ENCODE peak calls at places on chromosomes 1 and 21, in ten cellular contexts. One of them, this sample, is unnamed.

GRCh38 chr1:180267211-180267561 is 37.1 kb downstream of the LHX4 start:
- DNase-seq in GM06990: no peak
- DNase-seq in cardiac fibroblast: no peak
- DNase-seq in WTC11: no peak
- DNase-seq in astrocyte of the spinal cord: no peak
- DNase-seq in brain microvascular endothelial cell: no peak
- DNase-seq in tibial nerve: no peak
- DNase-seq in prostate gland: no peak
- DNase-seq in fibroblast of lung: no peak
- DNase-seq in B cell: no peak
- DNase-seq in this sample: no peak

GRCh38 chr1:20366766-20367602 is 76.3 kb downstream of the VWA5B1 start:
- DNase-seq in cardiac fibroblast: peak; percentile 52
- DNase-seq in B cell: no peak
- DNase-seq in astrocyte of the spinal cord: peak; percentile 46
- DNase-seq in brain microvascular endothelial cell: peak; percentile 25
- DNase-seq in tibial nerve: no peak
- DNase-seq in prostate gland: no peak
- DNase-seq in WTC11: peak; percentile 81
- DNase-seq in fibroblast of lung: peak; percentile 58
- DNase-seq in GM06990: no peak
- DNase-seq in this sample: peak; percentile 60

GRCh38 chr21:24375201-24375600 is 1232.1 kb downstream of the MRPL39 start:
- DNase-seq in GM06990: no peak
- DNase-seq in prostate gland: no peak
- DNase-seq in brain microvascular endothelial cell: no peak
- DNase-seq in B cell: peak; percentile 23
- DNase-seq in WTC11: peak; percentile 30
- DNase-seq in tibial nerve: no peak
- DNase-seq in astrocyte of the spinal cord: no peak
- DNase-seq in cardiac fibroblast: no peak
- DNase-seq in fibroblast of lung: no peak
- DNase-seq in this sample: no peak

GRCh38 chr1:22517936-22518335 is 45.4 kb upstream of the EPHA8 start:
- DNase-seq in brain microvascular endothelial cell: no peak
- DNase-seq in tibial nerve: no peak
- DNase-seq in cardiac fibroblast: no peak
- DNase-seq in astrocyte of the spinal cord: peak; percentile 31
- DNase-seq in WTC11: no peak
- DNase-seq in fibroblast of lung: no peak
- DNase-seq in prostate gland: no peak
- DNase-seq in B cell: no peak
- DNase-seq in GM06990: no peak
- DNase-seq in this sample: no peak

GRCh38 chr1:220325306-220325995 is 53.2 kb upstream of the RAB3GAP2 start:
- DNase-seq in WTC11: no peak
- DNase-seq in astrocyte of the spinal cord: peak; percentile 14
- DNase-seq in prostate gland: no peak
- DNase-seq in tibial nerve: no peak
- DNase-seq in brain microvascular endothelial cell: no peak
- DNase-seq in B cell: no peak
- DNase-seq in fibroblast of lung: no peak
- DNase-seq in cardiac fibroblast: no peak
- DNase-seq in GM06990: no peak
- DNase-seq in this sample: no peak

GRCh38 chr1:53145942-53146708 is 3.7 kb upstream of the SLC1A7 start:
- DNase-seq in brain microvascular endothelial cell: peak; percentile 99
- DNase-seq in astrocyte of the spinal cord: peak; percentile 99
- DNase-seq in GM06990: no peak
- DNase-seq in tibial nerve: no peak
- DNase-seq in WTC11: no peak
- DNase-seq in B cell: no peak
- DNase-seq in cardiac fibroblast: peak; percentile 99
- DNase-seq in prostate gland: no peak
- DNase-seq in fibroblast of lung: peak; percentile 99
- DNase-seq in this sample: no peak

GRCh38 chr1:206935491-206936067 is 10.7 kb downstream of the PIGR start:
- DNase-seq in B cell: peak; percentile 56
- DNase-seq in GM06990: peak; percentile 43
- DNase-seq in tibial nerve: no peak
- DNase-seq in WTC11: peak; percentile 83
- DNase-seq in prostate gland: peak; percentile 41
- DNase-seq in astrocyte of the spinal cord: no peak
- DNase-seq in fibroblast of lung: no peak
- DNase-seq in cardiac fibroblast: peak; percentile 38
- DNase-seq in brain microvascular endothelial cell: peak; percentile 1
- DNase-seq in this sample: peak; percentile 63

GRCh38 chr1:235468970-235469369 is 35.3 kb downstream of the B3GALNT2 start:
- DNase-seq in cardiac fibroblast: peak; percentile 78
- DNase-seq in prostate gland: no peak
- DNase-seq in B cell: no peak
- DNase-seq in astrocyte of the spinal cord: peak; percentile 73
- DNase-seq in WTC11: no peak
- DNase-seq in fibroblast of lung: peak; percentile 16
- DNase-seq in tibial nerve: no peak
- DNase-seq in GM06990: no peak
- DNase-seq in brain microvascular endothelial cell: peak; percentile 58
- DNase-seq in this sample: no peak

GRCh38 chr1:186648606-186649005 is 31.6 kb downstream of the PTGS2 start:
- DNase-seq in GM06990: no peak
- DNase-seq in brain microvascular endothelial cell: no peak
- DNase-seq in cardiac fibroblast: peak; percentile 27
- DNase-seq in B cell: no peak
- DNase-seq in astrocyte of the spinal cord: no peak
- DNase-seq in fibroblast of lung: no peak
- DNase-seq in tibial nerve: no peak
- DNase-seq in WTC11: no peak
- DNase-seq in prostate gland: no peak
- DNase-seq in this sample: no peak

GRCh38 chr1:193786996-193787546 is 600.7 kb upstream of the B3GALT2 start:
- DNase-seq in astrocyte of the spinal cord: no peak
- DNase-seq in GM06990: no peak
- DNase-seq in WTC11: no peak
- DNase-seq in cardiac fibroblast: no peak
- DNase-seq in B cell: no peak
- DNase-seq in tibial nerve: no peak
- DNase-seq in fibroblast of lung: no peak
- DNase-seq in brain microvascular endothelial cell: no peak
- DNase-seq in prostate gland: no peak
- DNase-seq in this sample: no peak

GRCh38 chr1:117828206-117828605 is 101.2 kb downstream of the GDAP2 start:
- DNase-seq in WTC11: no peak
- DNase-seq in B cell: no peak
- DNase-seq in cardiac fibroblast: peak; percentile 84
- DNase-seq in tibial nerve: peak; percentile 47
- DNase-seq in GM06990: no peak
- DNase-seq in brain microvascular endothelial cell: peak; percentile 81
- DNase-seq in prostate gland: no peak
- DNase-seq in astrocyte of the spinal cord: peak; percentile 87
- DNase-seq in fibroblast of lung: peak; percentile 91
- DNase-seq in this sample: no peak

GRCh38 chr1:66124670-66125069 is 332.0 kb downstream of the PDE4B start:
- DNase-seq in cardiac fibroblast: no peak
- DNase-seq in prostate gland: no peak
- DNase-seq in tibial nerve: no peak
- DNase-seq in GM06990: no peak
- DNase-seq in brain microvascular endothelial cell: no peak
- DNase-seq in WTC11: no peak
- DNase-seq in fibroblast of lung: no peak
- DNase-seq in astrocyte of the spinal cord: no peak
- DNase-seq in B cell: no peak
- DNase-seq in this sample: no peak

GRCh38 chr1:204203206-204203767 is 7.0 kb upstream of the KISS1 start:
- DNase-seq in fibroblast of lung: no peak
- DNase-seq in cardiac fibroblast: no peak
- DNase-seq in tibial nerve: no peak
- DNase-seq in GM06990: no peak
- DNase-seq in WTC11: no peak
- DNase-seq in prostate gland: no peak
- DNase-seq in B cell: no peak
- DNase-seq in astrocyte of the spinal cord: no peak
- DNase-seq in brain microvascular endothelial cell: no peak
- DNase-seq in this sample: no peak

GRCh38 chr1:232150770-232151548 is 479.0 kb downstream of the SIPA1L2 start:
- DNase-seq in tibial nerve: no peak
- DNase-seq in GM06990: no peak
- DNase-seq in brain microvascular endothelial cell: no peak
- DNase-seq in astrocyte of the spinal cord: no peak
- DNase-seq in WTC11: no peak
- DNase-seq in fibroblast of lung: no peak
- DNase-seq in B cell: no peak
- DNase-seq in cardiac fibroblast: no peak
- DNase-seq in prostate gland: no peak
- DNase-seq in this sample: no peak

GRCh38 chr1:12029720-12030339 is 10.5 kb downstream of the MIIP start:
- DNase-seq in fibroblast of lung: no peak
- DNase-seq in prostate gland: no peak
- DNase-seq in astrocyte of the spinal cord: no peak
- DNase-seq in tibial nerve: no peak
- DNase-seq in B cell: peak; percentile 48
- DNase-seq in WTC11: no peak
- DNase-seq in GM06990: no peak
- DNase-seq in cardiac fibroblast: no peak
- DNase-seq in brain microvascular endothelial cell: no peak
- DNase-seq in this sample: no peak

GRCh38 chr1:116496380-116496779 is 74.4 kb downstream of the CD58 start:
- DNase-seq in B cell: no peak
- DNase-seq in prostate gland: no peak
- DNase-seq in cardiac fibroblast: peak; percentile 53
- DNase-seq in brain microvascular endothelial cell: no peak
- DNase-seq in astrocyte of the spinal cord: no peak
- DNase-seq in WTC11: no peak
- DNase-seq in tibial nerve: no peak
- DNase-seq in GM06990: no peak
- DNase-seq in fibroblast of lung: peak; percentile 82
- DNase-seq in this sample: no peak

GRCh38 chr1:29255134-29255666 is 18.9 kb downstream of the PTPRU start:
- DNase-seq in astrocyte of the spinal cord: no peak
- DNase-seq in cardiac fibroblast: no peak
- DNase-seq in WTC11: no peak
- DNase-seq in fibroblast of lung: no peak
- DNase-seq in brain microvascular endothelial cell: no peak
- DNase-seq in B cell: no peak
- DNase-seq in tibial nerve: no peak
- DNase-seq in prostate gland: no peak
- DNase-seq in GM06990: no peak
- DNase-seq in this sample: no peak

GRCh38 chr1:150579110-150579954 is at the start of gene MCL1:
- DNase-seq in tibial nerve: peak; percentile 81
- DNase-seq in astrocyte of the spinal cord: peak; percentile 98
- DNase-seq in cardiac fibroblast: peak; percentile 98
- DNase-seq in prostate gland: peak; percentile 93
- DNase-seq in brain microvascular endothelial cell: peak; percentile 94
- DNase-seq in fibroblast of lung: peak; percentile 97
- DNase-seq in B cell: peak; percentile 91
- DNase-seq in GM06990: peak; percentile 84
- DNase-seq in WTC11: peak; percentile 89
- DNase-seq in this sample: peak; percentile 97
- TF ChIP-seq CTCF in tibial nerve: peak; percentile 63
- TF ChIP-seq CTCF in astrocyte of the spinal cord: no peak
- TF ChIP-seq CTCF in cardiac fibroblast: no peak
- TF ChIP-seq CTCF in prostate gland: no peak
- TF ChIP-seq CTCF in brain microvascular endothelial cell: peak; percentile 20
- TF ChIP-seq CTCF in fibroblast of lung: no peak
- TF ChIP-seq CTCF in B cell: no peak
- TF ChIP-seq CTCF in GM06990: no peak
- TF ChIP-seq CTCF in WTC11: no peak
- TF ChIP-seq CTCF in this sample: no peak

GRCh38 chr1:112807999-112808398 is 92.9 kb upstream of the PPM1J start:
- DNase-seq in fibroblast of lung: no peak
- DNase-seq in GM06990: no peak
- DNase-seq in brain microvascular endothelial cell: no peak
- DNase-seq in cardiac fibroblast: no peak
- DNase-seq in tibial nerve: no peak
- DNase-seq in astrocyte of the spinal cord: no peak
- DNase-seq in B cell: no peak
- DNase-seq in WTC11: no peak
- DNase-seq in prostate gland: no peak
- DNase-seq in this sample: no peak

GRCh38 chr1:112805155-112805853 is 90.2 kb upstream of the PPM1J start:
- DNase-seq in tibial nerve: no peak
- DNase-seq in prostate gland: no peak
- DNase-seq in B cell: no peak
- DNase-seq in brain microvascular endothelial cell: no peak
- DNase-seq in fibroblast of lung: no peak
- DNase-seq in astrocyte of the spinal cord: no peak
- DNase-seq in GM06990: no peak
- DNase-seq in WTC11: no peak
- DNase-seq in cardiac fibroblast: no peak
- DNase-seq in this sample: no peak

GRCh38 chr1:112807117-112807516 is 92.0 kb upstream of the PPM1J start:
- DNase-seq in brain microvascular endothelial cell: no peak
- DNase-seq in GM06990: no peak
- DNase-seq in fibroblast of lung: no peak
- DNase-seq in tibial nerve: no peak
- DNase-seq in astrocyte of the spinal cord: no peak
- DNase-seq in prostate gland: no peak
- DNase-seq in B cell: no peak
- DNase-seq in WTC11: peak; percentile 40
- DNase-seq in cardiac fibroblast: no peak
- DNase-seq in this sample: no peak

GRCh38 chr1:112806090-112806642 is 91.0 kb upstream of the PPM1J start:
- DNase-seq in cardiac fibroblast: no peak
- DNase-seq in B cell: no peak
- DNase-seq in tibial nerve: no peak
- DNase-seq in astrocyte of the spinal cord: no peak
- DNase-seq in WTC11: no peak
- DNase-seq in fibroblast of lung: no peak
- DNase-seq in prostate gland: no peak
- DNase-seq in GM06990: no peak
- DNase-seq in brain microvascular endothelial cell: no peak
- DNase-seq in this sample: no peak

GRCh38 chr1:112803906-112804762 is 89.0 kb upstream of the PPM1J start:
- DNase-seq in tibial nerve: peak; percentile 17
- DNase-seq in cardiac fibroblast: peak; percentile 81
- DNase-seq in B cell: peak; percentile 69
- DNase-seq in WTC11: peak; percentile 85
- DNase-seq in prostate gland: peak; percentile 72
- DNase-seq in astrocyte of the spinal cord: peak; percentile 73
- DNase-seq in GM06990: peak; percentile 46
- DNase-seq in brain microvascular endothelial cell: peak; percentile 56
- DNase-seq in fibroblast of lung: peak; percentile 68
- DNase-seq in this sample: peak; percentile 77
- TF ChIP-seq CTCF in tibial nerve: peak; percentile 48
- TF ChIP-seq CTCF in cardiac fibroblast: peak; percentile 95
- TF ChIP-seq CTCF in B cell: peak; percentile 53
- TF ChIP-seq CTCF in WTC11: peak; percentile 50
- TF ChIP-seq CTCF in prostate gland: peak; percentile 49
- TF ChIP-seq CTCF in astrocyte of the spinal cord: peak; percentile 92
- TF ChIP-seq CTCF in GM06990: peak; percentile 91
- TF ChIP-seq CTCF in brain microvascular endothelial cell: peak; percentile 93
- TF ChIP-seq CTCF in fibroblast of lung: peak; percentile 84
- TF ChIP-seq CTCF in this sample: peak; percentile 94

GRCh38 chr1:154696001-154696400 is 88.0 kb upstream of the ADAR start:
- DNase-seq in astrocyte of the spinal cord: no peak
- DNase-seq in fibroblast of lung: no peak
- DNase-seq in brain microvascular endothelial cell: no peak
- DNase-seq in tibial nerve: no peak
- DNase-seq in B cell: no peak
- DNase-seq in cardiac fibroblast: peak; percentile 26
- DNase-seq in GM06990: no peak
- DNase-seq in WTC11: no peak
- DNase-seq in prostate gland: no peak
- DNase-seq in this sample: no peak
- TF ChIP-seq CTCF in astrocyte of the spinal cord: peak; percentile 40
- TF ChIP-seq CTCF in fibroblast of lung: peak; percentile 39
- TF ChIP-seq CTCF in brain microvascular endothelial cell: peak; percentile 55
- TF ChIP-seq CTCF in tibial nerve: no peak
- TF ChIP-seq CTCF in B cell: no peak
- TF ChIP-seq CTCF in cardiac fibroblast: peak; percentile 53
- TF ChIP-seq CTCF in GM06990: no peak
- TF ChIP-seq CTCF in WTC11: no peak
- TF ChIP-seq CTCF in prostate gland: no peak
- TF ChIP-seq CTCF in this sample: no peak

GRCh38 chr1:81125672-81126071 is 675.1 kb upstream of the ADGRL2 start:
- DNase-seq in astrocyte of the spinal cord: no peak
- DNase-seq in WTC11: no peak
- DNase-seq in brain microvascular endothelial cell: no peak
- DNase-seq in prostate gland: no peak
- DNase-seq in tibial nerve: no peak
- DNase-seq in GM06990: no peak
- DNase-seq in cardiac fibroblast: no peak
- DNase-seq in fibroblast of lung: peak; percentile 89
- DNase-seq in B cell: no peak
- DNase-seq in this sample: no peak
- TF ChIP-seq CTCF in astrocyte of the spinal cord: no peak
- TF ChIP-seq CTCF in WTC11: no peak
- TF ChIP-seq CTCF in brain microvascular endothelial cell: no peak
- TF ChIP-seq CTCF in prostate gland: no peak
- TF ChIP-seq CTCF in tibial nerve: no peak
- TF ChIP-seq CTCF in GM06990: no peak
- TF ChIP-seq CTCF in cardiac fibroblast: no peak
- TF ChIP-seq CTCF in fibroblast of lung: no peak
- TF ChIP-seq CTCF in B cell: no peak
- TF ChIP-seq CTCF in this sample: no peak